ENCODE peak calls at places on chromosomes 7 and 10, in eight cellular contexts. P, O, B, Q, A, Y, J and K are unnamed samples.

GRCh38 chr10:46552526-46553237 is 3.8 kb downstream of the GPRIN2 start:
- DNase-seq in Y (no peak), Q (no peak), P (no peak), O (no peak), B (no peak), A (no peak), J (no peak), K (no peak)

GRCh38 chr7:111855842-111856227 is 293.5 kb upstream of the IMMP2L start:
- DNase-seq in Q (peak), A (no peak), B (peak), J (peak), P (no peak), O (no peak), Y (peak), K (no peak)

GRCh38 chr7:29254663-29255062 is 60.1 kb downstream of the CHN2 start:
- DNase-seq in J (no peak), Y (no peak), O (no peak), B (no peak), A (no peak), Q (peak), P (no peak), K (no peak)

GRCh38 chr7:114791771-114792170 is 130.1 kb upstream of the MDFIC start:
- DNase-seq in J (peak), Q (no peak), P (no peak), O (no peak), B (peak), A (no peak), Y (no peak), K (no peak)

GRCh38 chr10:71909399-71910083 is 54.7 kb upstream of the CHST3 start:
- DNase-seq in P (no peak), O (no peak), Q (no peak), A (no peak), J (no peak), B (no peak), Y (no peak), K (no peak)

GRCh38 chr7:17130281-17131059 is 168.0 kb upstream of the AHR start:
- DNase-seq in P (no peak), Y (no peak), Q (peak), J (peak), A (no peak), B (peak), O (no peak), K (peak)

GRCh38 chr10:17038627-17039026 is 91.0 kb downstream of the CUBN start:
- DNase-seq in P (peak), O (no peak), Y (peak), J (no peak), Q (peak), A (no peak), B (no peak), K (no peak)

GRCh38 chr10:114110174-114110972 is 63.6 kb downstream of the CCDC186 start:
- DNase-seq in Q (peak), P (no peak), J (no peak), Y (no peak), A (no peak), B (no peak), O (no peak), K (no peak)

GRCh38 chr7:7354674-7355073 is 172.3 kb downstream of the C1GALT1 start:
- DNase-seq in J (no peak), A (no peak), B (no peak), O (no peak), P (no peak), Y (no peak), Q (no peak), K (no peak)

GRCh38 chr7:125184801-125185200 is 255.2 kb upstream of the POT1 start:
- DNase-seq in Y (no peak), B (peak), J (no peak), A (no peak), O (no peak), P (no peak), Q (no peak), K (no peak)

GRCh38 chr10:131841131-131841661 is 59.6 kb upstream of the PPP2R2D start:
- DNase-seq in J (no peak), Q (no peak), P (no peak), Y (no peak), A (no peak), O (no peak), B (no peak), K (no peak)

GRCh38 chr10:15245530-15245929 is 77.0 kb upstream of the NMT2 start:
- DNase-seq in J (no peak), P (no peak), B (no peak), Q (no peak), Y (no peak), A (no peak), O (no peak), K (peak)

GRCh38 chr7:33792041-33792440 is 113.3 kb upstream of the BMPER start:
- DNase-seq in B (no peak), P (no peak), Q (no peak), A (no peak), O (no peak), J (no peak), Y (no peak), K (no peak)